ENCODE peak calls at places on chromosomes 2 and 18, in seven cellular contexts. M, R, X, L, I, Q and U are unnamed samples.

GRCh38 chr2:890791-891190 is 59.9 kb upstream of the SNTG2 start:
- DNase-seq in R (no peak), L (no peak), Q (peak), X (no peak), M (no peak), I (no peak), U (no peak)

GRCh38 chr2:235827585-235827992 is 333.7 kb downstream of the AGAP1 start:
- DNase-seq in Q (peak), R (no peak), X (no peak), I (no peak), M (no peak), L (peak), U (no peak)

GRCh38 chr2:73776869-73777519 is 2.9 kb downstream of the DUSP11 start:
- DNase-seq in R (no peak), L (peak), Q (peak), I (no peak), X (peak), M (no peak), U (no peak)

GRCh38 chr18:21831413-21831831 is 90.8 kb downstream of the MIB1 start:
- DNase-seq in L (no peak), I (no peak), Q (no peak), M (no peak), X (peak), R (no peak), U (no peak)

GRCh38 chr2:154518872-154519271 is 179.6 kb upstream of the KCNJ3 start:
- DNase-seq in R (no peak), M (no peak), X (no peak), L (no peak), Q (no peak), I (no peak), U (no peak)

GRCh38 chr18:53610957-53611356 is 613.5 kb downstream of the MBD2 start:
- DNase-seq in M (no peak), L (no peak), R (no peak), Q (no peak), I (no peak), X (no peak), U (no peak)

GRCh38 chr2:172208881-172209325 is 106.2 kb upstream of the DLX2 start:
- DNase-seq in L (no peak), X (no peak), R (no peak), M (no peak), I (no peak), Q (peak), U (no peak)

GRCh38 chr2:128630974-128631697 is 312.5 kb upstream of the HS6ST1 start:
- DNase-seq in M (peak), X (no peak), Q (no peak), L (no peak), R (no peak), I (peak), U (no peak)

GRCh38 chr2:12714391-12715221 is 2.1 kb upstream of the TRIB2 start:
- DNase-seq in I (peak), M (no peak), L (no peak), X (no peak), Q (peak), R (peak), U (no peak)

GRCh38 chr2:10584843-10585475 is 104.8 kb downstream of the NOL10 start:
- DNase-seq in X (peak), L (peak), M (no peak), I (no peak), R (no peak), Q (peak), U (no peak)

GRCh38 chr2:168538133-168538532 is 82.1 kb downstream of the CERS6 start:
- DNase-seq in R (no peak), L (no peak), Q (no peak), M (no peak), X (no peak), I (no peak), U (no peak)

GRCh38 chr18:2146092-2146491 is 425.2 kb downstream of the METTL4 start:
- DNase-seq in M (no peak), X (no peak), R (no peak), I (no peak), L (no peak), Q (no peak), U (no peak)

GRCh38 chr2:219496247-219496646 is 2.4 kb upstream of the GMPPA start:
- DNase-seq in X (no peak), I (no peak), R (no peak), L (no peak), M (no peak), Q (no peak), U (no peak)

GRCh38 chr2:159073256-159073655 is 104.8 kb downstream of the TANC1 start:
- DNase-seq in R (no peak), X (no peak), M (no peak), L (no peak), Q (peak), I (no peak), U (no peak)

GRCh38 chr2:45938649-45939511 is 287.4 kb downstream of the PRKCE start:
- DNase-seq in M (peak), Q (peak), I (no peak), R (peak), L (peak), X (peak), U (peak)

GRCh38 chr2:215843579-215843978 is 169.8 kb downstream of the MREG start:
- DNase-seq in M (no peak), I (no peak), Q (peak), L (peak), R (no peak), X (peak), U (no peak)

GRCh38 chr2:9366041-9366440 is 57.3 kb downstream of the ITGB1BP1 start:
- DNase-seq in Q (no peak), M (no peak), L (no peak), X (no peak), R (no peak), I (no peak), U (no peak)

GRCh38 chr18:2303517-2304238 is 267.6 kb downstream of the METTL4 start:
- DNase-seq in M (no peak), R (no peak), I (no peak), X (peak), L (peak), Q (peak), U (no peak)

GRCh38 chr18:79740741-79741700 is 56.7 kb upstream of the KCNG2 start:
- DNase-seq in R (no peak), X (no peak), M (peak), L (no peak), Q (no peak), I (no peak), U (no peak)